ENCODE peak calls at places on chromosomes 12 and 14, in nine cellular contexts. One of them, this sample, is unnamed.

GRCh38 chr12:132146098-132146497 is 1.8 kb downstream of the NOC4L start:
- DNase-seq in breast epithelium: no peak
- DNase-seq in AG04450: no peak
- DNase-seq in endodermal cell: no peak
- DNase-seq in foreskin keratinocyte: no peak
- DNase-seq in dorsolateral prefrontal cortex: no peak
- DNase-seq in coronary artery: no peak
- DNase-seq in heart right ventricle: no peak
- DNase-seq in IMR-90: no peak
- DNase-seq in this sample: no peak

GRCh38 chr14:74858022-74858421 is 17.9 kb downstream of the PROX2 start:
- DNase-seq in breast epithelium: no peak
- DNase-seq in AG04450: no peak
- DNase-seq in endodermal cell: no peak
- DNase-seq in foreskin keratinocyte: no peak
- DNase-seq in dorsolateral prefrontal cortex: no peak
- DNase-seq in coronary artery: no peak
- DNase-seq in heart right ventricle: no peak
- DNase-seq in IMR-90: no peak
- DNase-seq in this sample: no peak

GRCh38 chr14:30016025-30016424 is 88.4 kb upstream of the PRKD1 start:
- DNase-seq in breast epithelium: no peak
- DNase-seq in AG04450: no peak
- DNase-seq in endodermal cell: no peak
- DNase-seq in foreskin keratinocyte: no peak
- DNase-seq in dorsolateral prefrontal cortex: no peak
- DNase-seq in coronary artery: no peak
- DNase-seq in heart right ventricle: no peak
- DNase-seq in IMR-90: no peak
- DNase-seq in this sample: no peak

GRCh38 chr14:78644824-78645559 is 474.8 kb downstream of the NRXN3 start:
- DNase-seq in breast epithelium: no peak
- DNase-seq in AG04450: no peak
- DNase-seq in endodermal cell: peak
- DNase-seq in foreskin keratinocyte: no peak
- DNase-seq in dorsolateral prefrontal cortex: no peak
- DNase-seq in coronary artery: no peak
- DNase-seq in heart right ventricle: no peak
- DNase-seq in IMR-90: no peak
- DNase-seq in this sample: no peak

GRCh38 chr14:59427653-59428578 is 37.3 kb downstream of the GPR135 start:
- DNase-seq in breast epithelium: no peak
- DNase-seq in AG04450: no peak
- DNase-seq in endodermal cell: no peak
- DNase-seq in foreskin keratinocyte: no peak
- DNase-seq in dorsolateral prefrontal cortex: no peak
- DNase-seq in coronary artery: no peak
- DNase-seq in heart right ventricle: peak
- DNase-seq in IMR-90: no peak
- DNase-seq in this sample: no peak

GRCh38 chr14:64118892-64119291 is 175.3 kb downstream of the ESR2 start:
- DNase-seq in breast epithelium: no peak
- DNase-seq in AG04450: no peak
- DNase-seq in endodermal cell: no peak
- DNase-seq in foreskin keratinocyte: no peak
- DNase-seq in dorsolateral prefrontal cortex: no peak
- DNase-seq in coronary artery: no peak
- DNase-seq in heart right ventricle: no peak
- DNase-seq in IMR-90: no peak
- DNase-seq in this sample: no peak

GRCh38 chr14:36647827-36648753 is 13.6 kb upstream of the PAX9 start:
- DNase-seq in breast epithelium: no peak
- DNase-seq in AG04450: no peak
- DNase-seq in endodermal cell: peak
- DNase-seq in foreskin keratinocyte: peak
- DNase-seq in dorsolateral prefrontal cortex: no peak
- DNase-seq in coronary artery: no peak
- DNase-seq in heart right ventricle: no peak
- DNase-seq in IMR-90: peak
- DNase-seq in this sample: no peak

GRCh38 chr14:63468273-63468672 is 74.9 kb downstream of the PPP2R5E start:
- DNase-seq in breast epithelium: no peak
- DNase-seq in AG04450: no peak
- DNase-seq in endodermal cell: no peak
- DNase-seq in foreskin keratinocyte: peak
- DNase-seq in dorsolateral prefrontal cortex: no peak
- DNase-seq in coronary artery: no peak
- DNase-seq in heart right ventricle: no peak
- DNase-seq in IMR-90: no peak
- DNase-seq in this sample: no peak

GRCh38 chr14:95041477-95042020 is 115.8 kb downstream of the DICER1 start:
- DNase-seq in breast epithelium: no peak
- DNase-seq in AG04450: no peak
- DNase-seq in endodermal cell: peak
- DNase-seq in foreskin keratinocyte: no peak
- DNase-seq in dorsolateral prefrontal cortex: no peak
- DNase-seq in coronary artery: peak
- DNase-seq in heart right ventricle: no peak
- DNase-seq in IMR-90: no peak
- DNase-seq in this sample: no peak

GRCh38 chr12:94644622-94645021 is 5.7 kb downstream of the TMCC3 start:
- DNase-seq in breast epithelium: no peak
- DNase-seq in AG04450: no peak
- DNase-seq in endodermal cell: no peak
- DNase-seq in foreskin keratinocyte: peak
- DNase-seq in dorsolateral prefrontal cortex: no peak
- DNase-seq in coronary artery: no peak
- DNase-seq in heart right ventricle: no peak
- DNase-seq in IMR-90: peak
- DNase-seq in this sample: no peak

GRCh38 chr12:25591132-25591531 is 38.0 kb upstream of the LMNTD1 start:
- DNase-seq in breast epithelium: no peak
- DNase-seq in AG04450: no peak
- DNase-seq in endodermal cell: peak
- DNase-seq in foreskin keratinocyte: peak
- DNase-seq in dorsolateral prefrontal cortex: no peak
- DNase-seq in coronary artery: no peak
- DNase-seq in heart right ventricle: no peak
- DNase-seq in IMR-90: no peak
- DNase-seq in this sample: no peak

GRCh38 chr12:41190360-41190759 is 2.2 kb downstream of the PDZRN4 start:
- DNase-seq in breast epithelium: no peak
- DNase-seq in AG04450: no peak
- DNase-seq in endodermal cell: peak
- DNase-seq in foreskin keratinocyte: peak
- DNase-seq in dorsolateral prefrontal cortex: peak
- DNase-seq in coronary artery: no peak
- DNase-seq in heart right ventricle: no peak
- DNase-seq in IMR-90: no peak
- DNase-seq in this sample: no peak

GRCh38 chr12:95615735-95616134 is 64.5 kb upstream of the USP44 start:
- DNase-seq in breast epithelium: no peak
- DNase-seq in AG04450: no peak
- DNase-seq in endodermal cell: no peak
- DNase-seq in foreskin keratinocyte: no peak
- DNase-seq in dorsolateral prefrontal cortex: no peak
- DNase-seq in coronary artery: no peak
- DNase-seq in heart right ventricle: no peak
- DNase-seq in IMR-90: peak
- DNase-seq in this sample: no peak

GRCh38 chr14:92553456-92553855 is 39.9 kb downstream of the RIN3 start:
- DNase-seq in breast epithelium: no peak
- DNase-seq in AG04450: no peak
- DNase-seq in endodermal cell: peak
- DNase-seq in foreskin keratinocyte: no peak
- DNase-seq in dorsolateral prefrontal cortex: no peak
- DNase-seq in coronary artery: no peak
- DNase-seq in heart right ventricle: no peak
- DNase-seq in IMR-90: peak
- DNase-seq in this sample: peak
- TF ChIP-seq CTCF in breast epithelium: no peak
- TF ChIP-seq CTCF in AG04450: peak
- TF ChIP-seq CTCF in endodermal cell: peak
- TF ChIP-seq CTCF in foreskin keratinocyte: peak
- TF ChIP-seq CTCF in dorsolateral prefrontal cortex: no peak
- TF ChIP-seq CTCF in coronary artery: no peak
- TF ChIP-seq CTCF in heart right ventricle: no peak
- TF ChIP-seq CTCF in IMR-90: peak
- TF ChIP-seq CTCF in this sample: peak

DNA sequence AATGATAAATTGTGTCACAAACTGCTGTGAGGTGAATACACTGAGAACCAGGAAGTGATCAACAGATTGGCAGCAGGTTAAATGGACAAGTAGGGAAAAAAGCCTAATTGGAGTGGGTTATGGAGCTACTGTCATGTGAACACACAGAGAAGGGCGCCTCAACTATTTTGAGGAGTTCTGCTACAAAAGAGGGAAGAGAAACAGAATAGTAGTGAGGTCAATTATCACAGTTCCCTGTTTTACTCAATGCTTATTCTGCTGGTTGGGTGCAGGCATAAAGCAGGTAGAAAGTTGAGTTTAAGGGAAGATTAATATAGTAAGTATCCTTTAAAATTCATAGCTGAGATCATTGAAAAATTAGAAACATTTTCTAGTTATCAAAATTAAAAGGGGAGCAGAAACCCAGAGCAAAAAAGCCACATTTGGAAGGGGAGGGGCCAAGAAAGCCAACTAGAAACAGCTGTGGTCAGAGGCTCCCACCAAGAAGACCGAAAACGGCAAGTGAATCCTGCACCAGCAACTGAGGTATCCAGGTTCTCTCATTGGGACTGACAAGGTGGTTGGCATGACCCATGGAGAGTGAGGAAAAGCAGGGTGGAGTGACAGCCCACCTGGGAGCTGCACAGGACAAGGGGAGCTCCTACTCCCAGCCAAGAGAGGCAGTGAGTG is 105.7 kb downstream of the ZC3H14 start:
- DNase-seq in breast epithelium: no peak
- DNase-seq in AG04450: no peak
- DNase-seq in endodermal cell: no peak
- DNase-seq in foreskin keratinocyte: no peak
- DNase-seq in dorsolateral prefrontal cortex: no peak
- DNase-seq in coronary artery: no peak
- DNase-seq in heart right ventricle: no peak
- DNase-seq in IMR-90: no peak
- DNase-seq in this sample: no peak
- H3K27ac ChIP-seq in breast epithelium: no peak
- H3K27ac ChIP-seq in AG04450: no peak
- H3K27ac ChIP-seq in endodermal cell: no peak
- H3K27ac ChIP-seq in foreskin keratinocyte: no peak
- H3K27ac ChIP-seq in dorsolateral prefrontal cortex: peak
- H3K27ac ChIP-seq in coronary artery: no peak
- H3K27ac ChIP-seq in heart right ventricle: no peak
- H3K27ac ChIP-seq in IMR-90: no peak
- H3K27ac ChIP-seq in this sample: no peak

DNA sequence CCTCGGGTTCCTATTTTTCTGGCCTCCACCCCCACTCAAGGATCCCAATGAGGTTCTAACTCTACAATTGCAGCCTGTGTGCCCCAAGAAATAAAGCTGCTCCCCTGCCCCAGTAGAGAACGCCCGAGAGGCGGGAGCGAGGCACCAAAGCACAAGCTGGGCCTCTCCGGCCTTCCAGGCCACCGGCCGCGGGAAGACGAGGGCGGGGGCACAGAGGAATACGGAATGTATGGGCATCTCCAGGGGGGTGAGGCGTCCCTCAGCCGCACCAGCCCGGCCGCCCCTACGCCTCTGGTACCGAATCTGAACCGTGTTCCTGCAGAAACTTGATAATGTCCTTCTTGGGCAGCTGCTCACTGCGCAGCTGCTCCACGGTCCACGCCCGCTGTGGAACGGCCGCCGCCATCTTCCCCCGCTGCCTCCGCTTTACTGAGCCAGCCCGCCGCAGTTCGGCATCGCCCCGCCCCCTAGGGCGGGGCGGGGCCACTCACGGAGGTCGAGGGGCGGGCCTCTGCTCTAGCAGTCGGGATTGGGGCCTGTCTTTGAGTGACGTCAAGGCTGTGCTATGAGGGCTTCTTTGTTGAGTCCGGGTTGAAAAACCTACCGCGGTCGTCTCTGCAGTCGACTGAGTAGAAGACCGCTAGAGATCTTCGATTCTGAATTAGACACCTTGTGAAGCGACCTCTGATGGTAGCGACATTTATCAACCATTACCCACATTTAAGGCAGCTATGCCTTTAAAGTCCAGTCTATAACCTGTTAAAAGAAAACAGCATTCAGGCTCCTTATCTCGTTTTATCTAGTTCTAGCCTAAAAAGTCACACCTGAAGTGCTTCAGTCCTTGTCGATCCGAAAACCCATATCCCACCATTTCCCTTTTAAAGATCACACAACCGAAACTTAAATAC is at the start of gene FKBP3:
- DNase-seq in breast epithelium: peak
- DNase-seq in AG04450: peak
- DNase-seq in endodermal cell: peak
- DNase-seq in foreskin keratinocyte: peak
- DNase-seq in dorsolateral prefrontal cortex: peak
- DNase-seq in coronary artery: peak
- DNase-seq in heart right ventricle: peak
- DNase-seq in IMR-90: peak
- DNase-seq in this sample: peak
- TF ChIP-seq CTCF in breast epithelium: no peak
- TF ChIP-seq CTCF in AG04450: peak
- TF ChIP-seq CTCF in endodermal cell: peak
- TF ChIP-seq CTCF in foreskin keratinocyte: peak
- TF ChIP-seq CTCF in dorsolateral prefrontal cortex: peak
- TF ChIP-seq CTCF in coronary artery: no peak
- TF ChIP-seq CTCF in heart right ventricle: no peak
- TF ChIP-seq CTCF in IMR-90: peak
- TF ChIP-seq CTCF in this sample: no peak

GRCh38 chr12:57590892-57591566 is at the start of gene PIP4K2C:
- DNase-seq in breast epithelium: peak
- DNase-seq in AG04450: no peak
- DNase-seq in endodermal cell: peak
- DNase-seq in foreskin keratinocyte: peak
- DNase-seq in dorsolateral prefrontal cortex: peak
- DNase-seq in coronary artery: peak
- DNase-seq in heart right ventricle: peak
- DNase-seq in IMR-90: peak
- DNase-seq in this sample: peak

GRCh38 chr12:57592551-57593165 is 1.7 kb downstream of the PIP4K2C start:
- DNase-seq in breast epithelium: no peak
- DNase-seq in AG04450: no peak
- DNase-seq in endodermal cell: peak
- DNase-seq in foreskin keratinocyte: peak
- DNase-seq in dorsolateral prefrontal cortex: no peak
- DNase-seq in coronary artery: no peak
- DNase-seq in heart right ventricle: no peak
- DNase-seq in IMR-90: peak
- DNase-seq in this sample: no peak

GRCh38 chr12:57593187-57593586 is 2.2 kb downstream of the PIP4K2C start:
- DNase-seq in breast epithelium: no peak
- DNase-seq in AG04450: no peak
- DNase-seq in endodermal cell: peak
- DNase-seq in foreskin keratinocyte: no peak
- DNase-seq in dorsolateral prefrontal cortex: no peak
- DNase-seq in coronary artery: no peak
- DNase-seq in heart right ventricle: no peak
- DNase-seq in IMR-90: no peak
- DNase-seq in this sample: no peak

GRCh38 chr12:57590536-57590891 is 478 bp upstream of the PIP4K2C start:
- DNase-seq in breast epithelium: no peak
- DNase-seq in AG04450: no peak
- DNase-seq in endodermal cell: no peak
- DNase-seq in foreskin keratinocyte: no peak
- DNase-seq in dorsolateral prefrontal cortex: no peak
- DNase-seq in coronary artery: no peak
- DNase-seq in heart right ventricle: no peak
- DNase-seq in IMR-90: no peak
- DNase-seq in this sample: no peak

GRCh38 chr12:57591567-57592325 is 754 bp downstream of the PIP4K2C start:
- DNase-seq in breast epithelium: no peak
- DNase-seq in AG04450: no peak
- DNase-seq in endodermal cell: peak
- DNase-seq in foreskin keratinocyte: peak
- DNase-seq in dorsolateral prefrontal cortex: no peak
- DNase-seq in coronary artery: no peak
- DNase-seq in heart right ventricle: peak
- DNase-seq in IMR-90: peak
- DNase-seq in this sample: no peak
- H3K27ac ChIP-seq in breast epithelium: peak
- H3K27ac ChIP-seq in AG04450: no peak
- H3K27ac ChIP-seq in endodermal cell: no peak
- H3K27ac ChIP-seq in foreskin keratinocyte: peak
- H3K27ac ChIP-seq in dorsolateral prefrontal cortex: peak
- H3K27ac ChIP-seq in coronary artery: peak
- H3K27ac ChIP-seq in heart right ventricle: peak
- H3K27ac ChIP-seq in IMR-90: no peak
- H3K27ac ChIP-seq in this sample: no peak

This sample was measured in ovary.